ENCODE peak calls at places on chromosomes 7 and 10, in five cellular contexts. K is body of pancreas, P is mammary epithelial cell, J is tibial artery, L is cardiac muscle cell. R is an unnamed sample.

GRCh38 chr7:106629521-106629920 is 31.4 kb downstream of the CCDC71L start:
- DNase-seq in P (no peak), L (no peak), J (no peak), K (no peak), R (no peak)

GRCh38 chr10:101843032-101843991 is at the start of gene KCNIP2:
- DNase-seq in P (no peak), J (no peak), K (peak; percentile 41), L (peak; percentile 58), R (no peak)

GRCh38 chr7:65448824-65449504 is 75.3 kb downstream of the ZNF92 start:
- DNase-seq in P (peak; percentile 93), K (no peak), L (no peak), J (no peak), R (peak; percentile 85)

GRCh38 chr10:14889318-14889717 is 10.7 kb downstream of the SUV39H2 start:
- DNase-seq in P (no peak), J (no peak), L (no peak), K (no peak), R (no peak)

GRCh38 chr7:117562732-117563131 is 82.9 kb downstream of the CFTR start:
- DNase-seq in L (no peak), K (no peak), P (no peak), J (no peak), R (no peak)

GRCh38 chr10:15824498-15824897 is 35.8 kb downstream of the MINDY3 start:
- DNase-seq in L (no peak), J (no peak), K (no peak), P (no peak), R (no peak)

GRCh38 chr10:84342584-84342983 is 14.2 kb downstream of the CCSER2 start:
- DNase-seq in K (no peak), J (no peak), P (no peak), L (no peak), R (no peak)

GRCh38 chr7:76396039-76396732 is 13.3 kb downstream of the SSC4D start:
- DNase-seq in P (no peak), K (no peak), L (no peak), J (no peak), R (no peak)

GRCh38 chr10:27660705-27661104 is 84.9 kb downstream of the MKX start:
- DNase-seq in L (no peak), K (no peak), J (no peak), P (no peak), R (no peak)

GRCh38 chr10:18303851-18304800 is 163.9 kb downstream of the CACNB2 start:
- DNase-seq in K (no peak), L (peak; percentile 49), P (no peak), J (no peak), R (no peak)

GRCh38 chr10:30996481-30996980 is 35.1 kb downstream of the ZNF438 start:
- DNase-seq in K (no peak), P (no peak), J (no peak), L (no peak), R (no peak)

GRCh38 chr10:99976886-99977391 is 32.8 kb downstream of the DNMBP start:
- DNase-seq in K (no peak), J (peak; percentile 30), L (no peak), P (peak; percentile 96), R (peak; percentile 85)

GRCh38 chr7:38584443-38585210 is 46.5 kb downstream of the AMPH start:
- DNase-seq in L (no peak), J (no peak), K (peak; percentile 18), P (peak; percentile 8), R (peak; percentile 67)

GRCh38 chr10:36423821-36424248 is 701.6 kb upstream of the ANKRD30A start:
- DNase-seq in L (no peak), J (no peak), K (no peak), P (no peak), R (no peak)

DNA sequence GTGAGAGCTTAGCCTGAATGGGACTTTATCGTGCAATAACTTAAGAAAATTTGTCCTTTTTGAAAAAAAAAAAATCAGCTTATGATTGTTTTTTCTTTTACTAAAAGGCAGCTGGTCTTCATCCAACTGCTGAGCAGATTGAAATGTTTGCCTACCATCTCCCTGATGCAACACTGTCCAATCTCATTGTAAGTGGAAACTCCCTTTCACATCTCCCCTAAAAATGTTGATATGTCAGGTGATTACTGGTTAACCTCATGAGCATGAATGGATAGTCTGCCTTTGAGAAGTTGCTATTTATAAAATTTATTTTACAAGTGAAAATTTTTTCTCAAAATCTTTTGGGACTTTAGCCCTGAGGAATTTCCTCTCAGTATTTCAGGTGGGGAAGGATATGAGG is 17.8 kb upstream of the HKDC1 start:
- DNase-seq in P (no peak), L (no peak), J (no peak), K (no peak), R (no peak)
- H3K27ac ChIP-seq in P (no peak overlapping the region), L (no peak overlapping the region), J (no peak overlapping the region), K (no peak overlapping the region), R (no peak overlapping the region)

GRCh38 chr7:130917669-130918128 is 183.7 kb upstream of the KLF14 start:
- DNase-seq in L (no peak), K (no peak), P (no peak), J (no peak), R (no peak)
- H3K4me3 ChIP-seq in L (no peak overlapping the region), K (no peak overlapping the region), P (no peak overlapping the region), J (no peak overlapping the region), R (no peak overlapping the region)

DNA sequence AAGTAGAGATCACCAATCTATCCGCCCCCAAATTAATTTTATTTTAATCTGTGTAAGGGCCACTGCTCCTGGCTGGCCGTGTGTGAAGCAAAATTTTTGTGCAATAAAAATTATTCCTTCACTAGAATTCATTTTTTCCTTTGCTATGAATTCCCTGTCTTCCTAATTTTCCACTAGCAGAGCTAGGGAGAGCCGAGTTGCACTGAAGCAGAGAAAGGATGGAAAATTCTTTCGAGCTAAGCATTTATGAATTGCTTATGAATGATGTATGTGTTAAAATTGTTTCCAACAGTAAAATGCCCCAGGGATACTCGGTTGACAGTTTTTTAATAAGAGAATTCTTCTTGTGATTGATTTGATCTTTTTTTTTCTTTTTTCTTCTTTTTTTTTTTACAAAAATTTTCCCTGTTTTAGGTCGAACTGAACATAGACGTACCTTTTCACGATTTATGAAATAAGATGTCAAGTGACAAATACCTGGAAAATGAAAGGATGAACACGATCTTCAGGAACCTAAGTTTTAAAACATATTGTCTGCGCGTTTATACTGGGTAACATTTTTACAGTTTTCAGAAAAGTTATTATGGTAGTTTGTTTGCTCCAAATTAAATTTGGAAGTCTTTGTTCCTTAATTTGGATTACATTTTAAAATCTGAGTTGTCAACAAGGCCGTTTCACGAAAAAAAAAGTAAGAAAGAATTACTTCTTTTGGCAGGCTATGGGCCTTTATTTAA is 288.8 kb upstream of the NFE2L3 start:
- DNase-seq in P (no peak), K (no peak), L (no peak), J (no peak), R (no peak)
- H3K27me3 ChIP-seq in P (peaks cover 6% of the 10 kb centered on the region), K (peaks cover 53% of the 10 kb centered on the region), L (peaks cover 63% of the 10 kb centered on the region), J (peaks cover 10% of the 10 kb centered on the region), R (peaks cover 24% of the 10 kb centered on the region)

GRCh38 chr10:21281765-21282484 is 243.6 kb downstream of the SKIDA1 start:
- DNase-seq in P (no peak), K (no peak), J (no peak), L (no peak), R (no peak)
- H3K27ac ChIP-seq in P (no peak overlapping the region), K (no peak overlapping the region), J (no peak overlapping the region), L (no peak overlapping the region), R (no peak overlapping the region)

GRCh38 chr7:99098824-99099498 is 44.9 kb downstream of the SMURF1 start:
- DNase-seq in P (peak; percentile 67), J (no peak), L (no peak), K (no peak), R (no peak)

GRCh38 chr7:99097730-99098129 is 46.2 kb downstream of the SMURF1 start:
- DNase-seq in K (no peak), L (no peak), P (no peak), J (no peak), R (no peak)

GRCh38 chr7:99099499-99100077 is 44.3 kb downstream of the SMURF1 start:
- DNase-seq in P (no peak), J (no peak), L (no peak), K (no peak), R (peak; percentile 89)

GRCh38 chr7:99096124-99096887 is 47.6 kb downstream of the SMURF1 start:
- DNase-seq in K (peak; percentile 53), J (no peak), L (no peak), P (peak; percentile 81), R (no peak)

GRCh38 chr7:99098317-99098823 is 45.5 kb downstream of the SMURF1 start:
- DNase-seq in J (no peak), P (no peak), K (no peak), L (no peak), R (no peak)
- H3K4me3 ChIP-seq in J (no peak overlapping the region), P (peak overlapping the region; percentile 3), K (no peak overlapping the region), L (no peak overlapping the region), R (no peak overlapping the region)

DNA sequence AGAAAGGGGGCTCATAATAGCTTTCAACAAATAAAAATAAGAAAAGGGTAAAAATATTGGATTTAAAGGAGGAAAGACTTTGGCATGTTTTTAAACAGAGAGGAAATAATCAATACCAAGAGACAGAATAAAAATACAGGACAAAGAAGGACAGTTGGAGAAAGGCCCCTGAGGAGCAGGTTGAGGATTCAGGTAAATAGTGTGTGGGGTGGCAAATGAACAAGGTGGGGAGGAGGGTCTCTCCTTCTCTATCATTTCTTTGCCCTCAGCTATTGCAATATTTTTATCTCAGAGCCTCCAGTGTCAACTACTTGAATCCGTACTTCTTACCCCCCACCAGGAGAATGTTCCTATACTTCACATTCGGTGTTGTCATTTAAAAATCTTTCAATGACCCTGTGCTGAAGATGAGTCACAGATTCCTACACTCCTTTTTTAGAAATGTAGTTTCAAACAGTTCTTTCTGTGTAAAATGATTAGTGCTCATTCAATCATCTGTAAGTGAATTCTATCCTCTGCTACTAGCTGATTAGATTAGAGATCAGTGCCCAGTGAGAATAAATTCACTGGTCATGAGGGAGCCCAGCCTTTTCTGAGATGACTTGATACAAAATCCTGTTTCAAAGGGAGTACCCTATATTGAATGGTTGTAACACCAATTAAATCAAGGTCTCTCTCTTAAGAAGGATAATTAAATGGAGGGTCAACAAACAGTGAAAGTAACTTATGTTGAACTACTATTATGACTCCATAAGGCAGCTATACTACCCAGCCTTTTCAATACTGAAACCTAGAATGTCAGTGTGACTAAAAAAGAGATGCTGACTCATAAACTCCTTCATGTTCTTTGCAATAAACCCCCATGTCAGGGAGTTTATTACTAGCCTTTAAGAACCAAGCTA is 50.4 kb upstream of the WNT16 start:
- DNase-seq in J (no peak), P (peak; percentile 74), L (no peak), K (no peak), R (peak; percentile 23)
- H3K27me3 ChIP-seq in J (no peaks in the 10 kb centered on the region), P (no peaks in the 10 kb centered on the region), L (no peaks in the 10 kb centered on the region), K (no peaks in the 10 kb centered on the region), R (no peaks in the 10 kb centered on the region)

R was measured in brain microvascular endothelial cell.